ENCODE peak calls at places on chromosomes 4 and X, in nine cellular contexts. I, E, K, O, P, H, M, F and G are unnamed samples.
A peak's percentile ranks its signal among the peaks of the same experiment; 100 is the strongest.

GRCh38 chr4:1534076-1534872 is 128.0 kb upstream of the NKX1-1 start:
- DNase-seq in I (no peak), E (no peak), K (no peak), O (peak; percentile 46), P (no peak), H (no peak), M (no peak), F (peak; percentile 31), G (peak; percentile 61)

GRCh38 chr4:20395160-20395773 is 143.6 kb downstream of the SLIT2 start:
- DNase-seq in I (peak; percentile 61), E (no peak), K (no peak), O (no peak), P (no peak), H (peak; percentile 11), M (peak; percentile 50), F (no peak), G (no peak)

GRCh38 chr4:177322156-177322685 is 12.5 kb downstream of the NEIL3 start:
- DNase-seq in I (no peak), E (no peak), K (no peak), O (no peak), P (no peak), H (no peak), M (peak; percentile 28), F (no peak), G (no peak)

GRCh38 chr4:119525005-119525749 is 103.4 kb downstream of the PDE5A start:
- DNase-seq in I (no peak), E (no peak), K (no peak), O (no peak), P (no peak), H (no peak), M (peak; percentile 87), F (no peak), G (no peak)

GRCh38 chr4:67522851-67523671 is 22.2 kb downstream of the CENPC start:
- DNase-seq in I (no peak), E (no peak), K (no peak), O (no peak), P (no peak), H (no peak), M (peak; percentile 93), F (no peak), G (no peak)

GRCh38 chr4:145808021-145808650 is 128.2 kb downstream of the C4orf51 start:
- DNase-seq in I (peak; percentile 69), E (no peak), K (no peak), O (no peak), P (no peak), H (no peak), M (peak; percentile 92), F (no peak), G (no peak)

GRCh38 chr4:2803624-2804448 is 11.0 kb downstream of the SH3BP2 start:
- DNase-seq in I (peak; percentile 23), E (no peak), K (no peak), O (peak; percentile 73), P (peak; percentile 65), H (no peak), M (no peak), F (peak; percentile 81), G (peak; percentile 81)

GRCh38 chr4:35087216-35087615 is 1157.1 kb downstream of the ARAP2 start:
- DNase-seq in I (no peak), E (no peak), K (no peak), O (no peak), P (no peak), H (no peak), M (no peak), F (no peak), G (no peak)

GRCh38 chr4:102172341-102172740 is 172.9 kb downstream of the SLC39A8 start:
- DNase-seq in I (no peak), E (no peak), K (no peak), O (no peak), P (no peak), H (no peak), M (no peak), F (no peak), G (no peak)

GRCh38 chr4:2364654-2365053 is 53.8 kb downstream of the ZFYVE28 start:
- DNase-seq in I (no peak), E (peak; percentile 41), K (peak; percentile 61), O (peak; percentile 73), P (peak; percentile 66), H (no peak), M (peak; percentile 53), F (peak; percentile 68), G (no peak)

GRCh38 chr4:104726002-104726401 is 231.3 kb upstream of the CXXC4 start:
- DNase-seq in I (no peak), E (no peak), K (no peak), O (no peak), P (no peak), H (no peak), M (no peak), F (no peak), G (no peak)

GRCh38 chrX:113399501-113400192 is 559.0 kb upstream of the AMOT start:
- DNase-seq in I (no peak), E (no peak), K (no peak), O (no peak), P (no peak), H (no peak), M (peak; percentile 36), F (no peak), G (no peak)

GRCh38 chrX:1289535-1289934 is 20.9 kb downstream of the CSF2RA start:
- DNase-seq in I (no peak), E (no peak), K (no peak), O (no peak), P (no peak), H (no peak), M (no peak), F (no peak), G (no peak)

GRCh38 chr4:3708103-3708510 is 58.1 kb upstream of the ADRA2C start:
- DNase-seq in I (peak; percentile 73), E (no peak), K (peak; percentile 63), O (no peak), P (peak; percentile 96), H (no peak), M (no peak), F (peak; percentile 39), G (peak; percentile 63)

GRCh38 chr4:188691811-188692210 is 552.6 kb downstream of the TRIML1 start:
- DNase-seq in I (no peak), E (no peak), K (no peak), O (no peak), P (no peak), H (no peak), M (peak; percentile 0), F (no peak), G (no peak)

GRCh38 chr4:12929784-12930183 is 554.4 kb downstream of the RAB28 start:
- DNase-seq in I (no peak), E (no peak), K (no peak), O (no peak), P (no peak), H (no peak), M (no peak), F (no peak), G (no peak)

GRCh38 chr4:740656-741282 is 35.1 kb downstream of the PCGF3 start:
- DNase-seq in I (no peak), E (no peak), K (no peak), O (no peak), P (no peak), H (no peak), M (no peak), F (no peak), G (no peak)

DNA sequence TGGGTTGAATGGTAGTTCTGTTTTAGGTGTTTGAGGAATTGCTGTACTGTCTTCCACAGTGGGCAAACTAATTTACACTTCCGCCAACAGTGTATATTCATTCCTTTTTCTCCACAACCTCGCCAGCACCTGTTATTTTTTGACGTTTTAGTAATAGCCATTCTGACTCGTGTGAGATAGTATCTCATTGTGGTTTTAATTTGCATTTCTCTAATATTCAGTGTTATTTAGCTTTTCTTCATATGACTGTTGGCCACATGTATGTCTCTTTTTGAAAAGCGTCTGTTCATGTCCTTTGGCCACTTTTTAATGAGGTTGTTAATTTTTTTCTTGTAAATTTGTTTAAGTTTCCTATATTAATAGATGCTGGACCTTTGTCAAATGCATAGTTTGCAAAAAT is 26.9 kb upstream of the WDR17 start:
- DNase-seq in I (no peak), E (no peak), K (no peak), O (no peak), P (no peak), H (no peak), M (no peak), F (no peak), G (no peak)
- TF ChIP-seq CTCF in I (no peak), E (no peak), K (no peak), O (no peak), P (no peak), H (no peak), M (no peak), F (no peak), G (no peak)

DNA sequence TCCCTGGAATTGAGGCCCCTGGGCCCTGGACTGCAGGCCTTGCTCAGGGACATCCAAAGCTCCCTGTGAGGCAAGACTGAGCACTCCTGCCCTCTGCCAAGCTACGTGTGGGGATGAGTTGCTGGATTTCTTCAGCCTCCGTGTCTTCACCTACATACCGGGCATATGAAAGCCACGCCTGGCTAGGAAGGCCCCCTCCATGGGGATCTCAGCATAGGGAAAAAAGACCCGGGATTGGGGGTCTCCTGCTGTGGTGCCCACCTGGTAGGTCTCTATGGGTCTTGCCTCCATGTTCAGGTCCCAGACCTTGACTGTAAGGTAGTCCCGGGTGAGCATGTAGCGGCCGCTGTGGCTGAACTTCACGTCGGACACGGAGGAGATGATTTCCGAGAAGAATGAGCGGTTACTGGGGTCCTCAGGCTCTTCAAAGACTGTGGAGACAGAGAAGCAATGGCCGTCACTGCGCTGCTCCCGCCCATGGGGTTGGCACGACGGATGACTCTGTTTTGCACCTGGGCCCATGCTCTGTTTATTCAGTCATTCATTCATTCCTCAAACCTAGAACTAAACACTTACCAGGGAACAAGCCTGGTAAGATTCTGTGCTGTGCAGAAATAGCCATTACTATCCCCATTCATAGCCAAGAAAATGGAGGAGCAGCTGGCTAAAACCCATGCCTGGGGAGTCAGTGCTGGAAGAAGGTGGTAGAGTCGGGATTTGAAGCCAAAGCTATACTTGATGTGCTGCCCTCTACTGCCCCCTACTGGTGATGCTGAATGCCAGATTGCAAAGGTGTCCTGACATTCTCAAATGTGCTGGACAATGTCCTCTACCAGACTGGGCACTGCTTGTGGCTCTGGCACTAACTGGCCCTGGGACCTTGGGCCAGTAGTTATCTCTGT is 63.9 kb downstream of the WFS1 start:
- DNase-seq in I (peak; percentile 45), E (no peak), K (no peak), O (no peak), P (no peak), H (no peak), M (peak; percentile 18), F (no peak), G (peak; percentile 52)
- TF ChIP-seq CTCF in I (peak; percentile 83), E (peak; percentile 49), K (peak; percentile 29), O (no peak), P (no peak), H (peak; percentile 57), M (peak; percentile 61), F (peak; percentile 38), G (peak; percentile 72)

GRCh38 chrX:38768079-38768478 is 33.2 kb upstream of the MID1IP1 start:
- DNase-seq in I (no peak), E (no peak), K (no peak), O (no peak), P (no peak), H (no peak), M (peak; percentile 58), F (no peak), G (no peak)
- TF ChIP-seq CTCF in I (peak; percentile 49), E (peak; percentile 57), K (peak; percentile 45), O (no peak), P (peak; percentile 34), H (no peak), M (peak; percentile 39), F (peak; percentile 41), G (peak; percentile 80)

DNA sequence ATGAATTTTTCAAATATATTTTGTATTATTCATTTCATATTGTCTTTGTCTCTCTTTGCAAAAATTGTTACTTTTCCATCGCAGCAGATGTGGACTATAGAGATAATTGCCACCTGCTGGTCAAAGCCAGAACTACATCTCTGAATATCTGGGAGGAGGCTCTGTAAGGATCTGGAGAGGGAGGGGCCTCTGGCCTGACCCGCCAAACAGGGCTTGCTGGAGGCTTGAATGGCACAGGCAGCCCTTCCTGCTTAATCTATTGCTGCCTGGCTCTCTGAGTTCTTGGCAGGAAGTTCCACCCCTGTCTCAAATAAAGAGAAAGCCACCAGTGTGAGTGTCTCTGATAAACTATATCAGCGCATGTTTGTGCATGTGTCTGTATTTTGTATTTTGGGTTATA is 132.4 kb downstream of the ZMAT1 start:
- DNase-seq in I (peak; percentile 83), E (peak; percentile 78), K (peak; percentile 64), O (peak; percentile 88), P (peak; percentile 85), H (peak; percentile 60), M (peak; percentile 88), F (peak; percentile 83), G (no peak)
- TF ChIP-seq CTCF in I (peak; percentile 62), E (peak; percentile 57), K (peak; percentile 65), O (peak; percentile 31), P (peak; percentile 58), H (peak; percentile 70), M (peak; percentile 53), F (peak; percentile 65), G (peak; percentile 86)